ENCODE peak calls at places on chromosomes 16 and 17, in ten cellular contexts. D is stimulated activated CD8-positive, alpha-beta memory T cell treated with anti-CD3 and anti-CD28 coated beads, Interleukin-7, amount 100 ng/mL, for 48 hours; H is CD4-positive, alpha-beta T cell; J is hepatocyte; W is NAMALWA; N is HCEC 1CT; V is mucosa of descending colon; Y is amniotic stem cell; E is activated CD4-positive, alpha-beta T cell treated with anti-CD3 and anti-CD28 coated beads for 36 hours; M is GDM1. X is an unnamed sample.
A peak's percentile ranks its signal among the peaks of the same experiment; 100 is the strongest.

GRCh38 chr17:39618956-39619785 is 7.6 kb upstream of the PPP1R1B start:
- DNase-seq in D (no peak), H (no peak), J (no peak), W (peak; percentile 38), N (no peak), V (peak; percentile 25), Y (no peak), E (no peak), M (no peak), X (no peak)

GRCh38 chr17:73341350-73342056 is 29.7 kb upstream of the CDC42EP4 start:
- DNase-seq in D (no peak), H (no peak), J (no peak), W (no peak), N (no peak), V (no peak), Y (no peak), E (no peak), M (no peak), X (no peak)

GRCh38 chr16:23252310-23252709 is 49.8 kb upstream of the SCNN1B start:
- DNase-seq in D (no peak), H (no peak), J (no peak), W (no peak), N (no peak), V (no peak), Y (no peak), E (peak; percentile 45), M (no peak), X (no peak)

GRCh38 chr16:20064931-20065330 is 8.8 kb downstream of the GPR139 start:
- DNase-seq in D (no peak), H (no peak), J (no peak), W (no peak), N (no peak), V (no peak), Y (no peak), E (no peak), M (no peak), X (no peak)

GRCh38 chr17:30584810-30585209 is 107.6 kb downstream of the GOSR1 start:
- DNase-seq in D (no peak), H (no peak), J (no peak), W (no peak), N (no peak), V (no peak), Y (no peak), E (no peak), M (no peak), X (no peak)

GRCh38 chr17:29593546-29594440 is 861 bp downstream of the ANKRD13B start:
- DNase-seq in D (no peak), H (no peak), J (peak; percentile 72), W (peak; percentile 62), N (no peak), V (no peak), Y (no peak), E (peak; percentile 67), M (peak; percentile 19), X (no peak)

GRCh38 chr17:38898291-38898679 is 27.1 kb upstream of the LASP1NB start:
- DNase-seq in D (no peak), H (no peak), J (no peak), W (peak; percentile 52), N (no peak), V (peak; percentile 62), Y (no peak), E (peak; percentile 67), M (no peak), X (no peak)

GRCh38 chr16:60203525-60204124 is 1469.5 kb upstream of the GOT2 start:
- DNase-seq in D (no peak), H (no peak), J (peak; percentile 14), W (peak; percentile 6), N (peak; percentile 14), V (no peak), Y (no peak), E (no peak), M (no peak), X (no peak)

GRCh38 chr16:79823644-79824043 is 223.1 kb upstream of the MAF start:
- DNase-seq in D (no peak), H (no peak), J (no peak), W (no peak), N (no peak), V (no peak), Y (no peak), E (no peak), M (no peak), X (no peak)

GRCh38 chr17:43308999-43309398 is 75.2 kb upstream of the RNU2-1 start:
- DNase-seq in D (no peak), H (no peak), J (no peak), W (peak; percentile 36), N (no peak), V (no peak), Y (no peak), E (no peak), M (no peak), X (no peak)

GRCh38 chr17:32590974-32591373 is 104.2 kb downstream of the CDK5R1 start:
- DNase-seq in D (no peak), H (no peak), J (no peak), W (no peak), N (no peak), V (no peak), Y (no peak), E (no peak), M (no peak), X (no peak)

GRCh38 chr17:78379134-78379497 is 667 bp downstream of the PGS1 start:
- DNase-seq in D (no peak), H (no peak), J (no peak), W (no peak), N (peak; percentile 87), V (no peak), Y (peak; percentile 32), E (no peak), M (no peak), X (no peak)

GRCh38 chr16:52577130-52577706 is 30.3 kb upstream of the TOX3 start:
- DNase-seq in D (no peak), H (no peak), J (no peak), W (peak; percentile 61), N (no peak), V (no peak), Y (no peak), E (no peak), M (no peak), X (no peak)

GRCh38 chr17:42188749-42189650 is 3.7 kb upstream of the HCRT start:
- DNase-seq in D (no peak), H (no peak), J (no peak), W (no peak), N (no peak), V (peak; percentile 19), Y (no peak), E (no peak), M (peak; percentile 80), X (peak; percentile 96)

GRCh38 chr17:27446569-27447301 is 9.5 kb upstream of the KSR1 start:
- DNase-seq in D (no peak), H (no peak), J (peak; percentile 68), W (no peak), N (peak; percentile 95), V (no peak), Y (peak; percentile 93), E (no peak), M (no peak), X (no peak)

GRCh38 chr17:5499790-5500189 is 13.4 kb downstream of the MIS12 start:
- DNase-seq in D (no peak), H (no peak), J (peak; percentile 39), W (no peak), N (no peak), V (no peak), Y (no peak), E (no peak), M (no peak), X (no peak)

GRCh38 chr16:85571813-85572619 is 41.1 kb upstream of the GSE1 start:
- DNase-seq in D (no peak), H (no peak), J (no peak), W (peak; percentile 66), N (no peak), V (no peak), Y (no peak), E (no peak), M (peak; percentile 78), X (no peak)

GRCh38 chr16:61146429-61146828 is 889.8 kb downstream of the CDH8 start:
- DNase-seq in D (no peak), H (no peak), J (no peak), W (no peak), N (no peak), V (no peak), Y (no peak), E (no peak), M (no peak), X (no peak)

GRCh38 chr17:46818929-46819859 is 702 bp upstream of the WNT3 start:
- DNase-seq in D (no peak), H (no peak), J (no peak), W (no peak), N (no peak), V (no peak), Y (no peak), E (peak; percentile 41), M (no peak), X (no peak)

GRCh38 chr16:46649571-46649970 is 28.4 kb upstream of the SHCBP1 start:
- DNase-seq in D (no peak), H (no peak), J (no peak), W (no peak), N (peak; percentile 9), V (peak; percentile 41), Y (no peak), E (no peak), M (no peak), X (no peak)

GRCh38 chr16:61797960-61798359 is 238.3 kb downstream of the CDH8 start:
- DNase-seq in D (no peak), H (no peak), J (no peak), W (no peak), N (no peak), V (no peak), Y (no peak), E (no peak), M (no peak), X (no peak)

GRCh38 chr17:40551091-40551873 is 14.0 kb downstream of the CCR7 start:
- DNase-seq in D (no peak), H (no peak), J (peak; percentile 69), W (no peak), N (peak; percentile 98), V (peak; percentile 54), Y (peak; percentile 93), E (peak; percentile 46), M (no peak), X (no peak)

GRCh38 chr17:12365805-12366204 is 299.9 kb upstream of the MYOCD start:
- DNase-seq in D (no peak), H (no peak), J (no peak), W (no peak), N (no peak), V (no peak), Y (no peak), E (no peak), M (no peak), X (no peak)

GRCh38 chr17:8885968-8886674 is 18.6 kb upstream of the PIK3R6 start:
- DNase-seq in D (no peak), H (peak; percentile 42), J (no peak), W (no peak), N (no peak), V (no peak), Y (no peak), E (peak; percentile 45), M (no peak), X (no peak)

GRCh38 chr16:85913688-85914422 is 14.9 kb downstream of the IRF8 start:
- DNase-seq in D (no peak), H (no peak), J (no peak), W (peak; percentile 11), N (no peak), V (no peak), Y (no peak), E (no peak), M (no peak), X (peak; percentile 29)

GRCh38 chr17:63309021-63309420 is 137.1 kb downstream of the CYB561 start:
- DNase-seq in D (no peak), H (no peak), J (no peak), W (no peak), N (peak; percentile 69), V (no peak), Y (no peak), E (no peak), M (no peak), X (no peak)

GRCh38 chr16:55179858-55180585 is 144.0 kb upstream of the IRX6 start:
- DNase-seq in D (no peak), H (no peak), J (no peak), W (no peak), N (no peak), V (no peak), Y (no peak), E (no peak), M (no peak), X (no peak)

GRCh38 chr16:82888616-82889015 is 261.8 kb downstream of the CDH13 start:
- DNase-seq in D (no peak), H (no peak), J (peak; percentile 58), W (no peak), N (peak; percentile 86), V (peak; percentile 33), Y (peak; percentile 16), E (no peak), M (no peak), X (no peak)

X was measured in HL-60.